ENCODE peak calls at places on chromosome 16, in four cellular contexts. P, F, N and X are unnamed samples.

GRCh38 chr16:17068524-17068923 is 402.2 kb downstream of the XYLT1 start:
- DNase-seq in P (no peak), F (no peak), N (no peak), X (no peak)

GRCh38 chr16:10362077-10362863 is 23.6 kb upstream of the ATF7IP2 start:
- DNase-seq in P (no peak), F (no peak), N (no peak), X (no peak)

GRCh38 chr16:73071131-73071940 is 23.4 kb upstream of the ZFHX3 start:
- DNase-seq in P (peak), F (peak), N (peak), X (no peak)

GRCh38 chr16:54503011-54503410 is 216.4 kb upstream of the IRX3 start:
- DNase-seq in P (no peak), F (no peak), N (no peak), X (no peak)

GRCh38 chr16:66324785-66325184 is 41.7 kb upstream of the CDH5 start:
- DNase-seq in P (no peak), F (no peak), N (peak), X (peak)

GRCh38 chr16:73692861-73693260 is 603.8 kb upstream of the PSMD7 start:
- DNase-seq in P (no peak), F (no peak), N (no peak), X (no peak)

GRCh38 chr16:63157818-63158217 is 1121.6 kb upstream of the CDH8 start:
- DNase-seq in P (no peak), F (no peak), N (no peak), X (no peak)

GRCh38 chr16:24074574-24074973 is 181.6 kb upstream of the CACNG3 start:
- DNase-seq in P (no peak), F (no peak), N (no peak), X (no peak)

GRCh38 chr16:72858611-72859493 is 189.1 kb downstream of the ZFHX3 start:
- DNase-seq in P (no peak), F (no peak), N (no peak), X (peak)

GRCh38 chr16:88354229-88355092 is 28.3 kb upstream of the ZNF469 start:
- DNase-seq in P (peak), F (peak), N (no peak), X (no peak)

GRCh38 chr16:85894266-85894665 is 4.7 kb upstream of the IRF8 start:
- DNase-seq in P (no peak), F (no peak), N (peak), X (no peak)

GRCh38 chr16:3195975-3196374 is 8.0 kb downstream of the OR1F1 start:
- DNase-seq in P (no peak), F (no peak), N (peak), X (no peak)

GRCh38 chr16:12344577-12345343 is 368.2 kb downstream of the SNX29 start:
- DNase-seq in P (no peak), F (no peak), N (no peak), X (no peak)

GRCh38 chr16:68997564-68997963 is 107.9 kb upstream of the HAS3 start:
- DNase-seq in P (no peak), F (no peak), N (no peak), X (no peak)

DNA sequence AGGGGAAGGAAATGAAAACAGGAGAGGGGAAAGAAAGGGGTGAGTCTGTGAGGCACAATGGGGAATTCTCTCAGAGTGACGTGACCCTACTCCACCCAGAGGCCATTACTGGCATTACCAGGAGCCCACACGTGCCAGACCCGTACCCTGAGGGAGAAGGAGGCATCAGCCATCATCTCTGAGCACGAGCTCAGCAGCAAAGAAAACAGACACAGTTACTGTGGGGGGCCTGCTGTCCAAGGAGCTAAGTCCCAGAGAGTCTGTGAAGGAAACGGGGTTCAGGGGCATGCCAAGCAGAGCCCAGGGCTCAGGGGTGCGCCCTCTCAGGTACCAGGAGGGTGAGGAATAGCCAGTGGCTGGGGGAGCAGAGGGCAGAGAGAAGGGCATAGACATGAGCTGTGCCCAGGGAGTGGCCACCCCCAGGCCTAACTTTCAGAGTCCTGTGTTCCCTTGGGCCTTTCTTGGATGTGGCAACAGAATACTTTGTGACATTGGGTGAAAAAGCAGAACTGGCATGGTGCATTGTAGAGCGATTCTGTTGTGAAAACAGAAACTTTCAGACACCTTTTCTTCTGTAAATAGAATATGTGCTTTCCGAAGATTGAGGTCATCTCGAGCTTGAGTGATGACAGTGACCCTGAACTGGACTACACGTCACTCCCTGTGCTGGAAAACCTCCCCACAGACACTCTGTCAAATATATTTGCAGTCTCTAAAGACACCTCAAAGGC is 11.3 kb downstream of the TAF1C start:
- DNase-seq in P (no peak), F (no peak), N (peak), X (peak)
- H3K4me3 ChIP-seq in P (no peak), F (no peak), N (no peak), X (no peak)

DNA sequence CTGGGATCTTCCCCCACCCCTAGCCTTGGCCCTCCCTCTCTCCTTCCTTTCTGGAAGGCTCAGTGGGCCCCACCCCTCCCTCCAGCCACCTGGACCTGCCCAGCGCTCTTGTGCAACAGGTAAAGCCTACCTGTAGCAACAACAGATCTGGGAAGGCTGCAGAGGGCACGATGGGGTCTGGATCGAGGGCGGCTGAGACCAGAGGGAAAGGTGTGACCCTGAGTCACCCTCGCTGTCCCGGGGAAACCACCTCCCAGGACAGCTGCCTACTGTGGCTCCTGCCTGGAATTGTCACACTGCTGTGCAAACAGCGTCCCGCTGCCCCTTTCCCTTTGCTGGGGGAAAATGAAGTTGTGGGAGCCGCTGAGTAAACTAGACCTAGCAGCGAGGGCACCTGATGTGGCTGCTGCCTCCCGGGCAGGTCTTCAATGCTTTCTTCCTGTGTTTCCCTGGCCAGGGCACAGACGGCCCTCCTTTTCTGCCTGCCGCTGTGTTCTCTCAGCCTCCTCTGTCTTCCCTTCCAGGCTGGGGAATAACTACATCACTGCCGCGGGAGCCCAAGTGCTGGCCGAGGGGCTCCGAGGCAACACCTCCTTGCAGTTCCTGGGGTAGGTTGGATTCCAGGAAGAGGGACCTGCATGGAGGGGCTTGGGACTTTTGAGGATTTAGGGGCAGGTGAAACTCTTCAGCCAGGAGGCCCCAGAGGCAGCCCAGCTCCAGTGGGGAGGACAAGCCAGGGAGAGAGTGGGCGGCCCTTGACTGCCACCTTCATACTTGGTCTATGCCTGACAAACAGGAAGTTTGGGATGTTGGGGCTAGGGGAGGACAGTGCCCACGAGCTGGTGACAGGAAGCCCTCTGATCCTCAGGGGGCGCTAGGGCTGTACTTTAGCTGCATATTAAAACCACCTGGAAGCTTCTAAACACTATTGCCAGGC is 22.2 kb upstream of the CYLD start:
- DNase-seq in P (no peak), F (no peak), N (no peak), X (no peak)
- TF ChIP-seq CTCF in P (no peak), F (no peak), N (peak), X (no peak)

DNA sequence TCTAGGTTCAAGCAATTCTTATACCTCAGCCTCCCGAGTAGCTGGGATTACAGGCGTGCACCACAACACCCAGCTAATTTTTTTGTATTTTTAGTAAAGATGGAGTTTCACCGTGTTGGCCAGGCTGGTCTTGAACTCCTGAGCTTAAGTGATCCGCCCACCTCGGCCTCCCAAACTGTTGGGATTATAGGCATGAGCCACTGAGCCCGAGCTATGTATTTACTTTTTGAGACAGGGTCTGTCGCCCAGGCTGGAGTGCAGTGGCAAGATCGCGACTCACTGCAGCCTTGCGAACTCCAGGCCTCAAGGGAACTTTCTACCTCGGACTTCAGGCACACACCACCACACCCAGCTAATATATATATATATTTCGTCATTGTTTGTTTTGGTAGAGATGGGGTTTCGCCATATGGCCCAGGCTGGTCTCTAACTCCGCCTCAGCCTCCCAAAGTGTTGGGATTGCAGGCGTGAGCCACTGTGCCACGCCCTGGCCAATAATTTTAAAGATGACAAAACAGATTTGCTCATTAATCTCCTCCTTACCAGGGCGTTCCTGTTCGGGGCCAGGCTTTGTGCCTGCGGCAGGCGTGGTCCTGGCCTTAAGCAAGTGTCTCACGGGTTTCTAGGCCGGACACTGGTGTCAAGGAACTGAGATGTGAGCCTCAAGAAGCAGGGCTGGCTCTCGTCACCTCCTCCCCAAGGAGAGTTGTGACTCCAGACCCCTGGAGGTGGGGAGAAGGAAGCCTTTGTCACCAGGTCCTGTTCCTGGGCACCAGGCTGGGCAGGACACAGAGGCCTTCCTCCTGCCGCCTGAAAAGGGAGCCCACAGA is 4.3 kb upstream of the NPW start:
- DNase-seq in P (no peak), F (no peak), N (peak), X (no peak)
- H3K27ac ChIP-seq in P (no peak), F (no peak), N (peak), X (no peak)

DNA sequence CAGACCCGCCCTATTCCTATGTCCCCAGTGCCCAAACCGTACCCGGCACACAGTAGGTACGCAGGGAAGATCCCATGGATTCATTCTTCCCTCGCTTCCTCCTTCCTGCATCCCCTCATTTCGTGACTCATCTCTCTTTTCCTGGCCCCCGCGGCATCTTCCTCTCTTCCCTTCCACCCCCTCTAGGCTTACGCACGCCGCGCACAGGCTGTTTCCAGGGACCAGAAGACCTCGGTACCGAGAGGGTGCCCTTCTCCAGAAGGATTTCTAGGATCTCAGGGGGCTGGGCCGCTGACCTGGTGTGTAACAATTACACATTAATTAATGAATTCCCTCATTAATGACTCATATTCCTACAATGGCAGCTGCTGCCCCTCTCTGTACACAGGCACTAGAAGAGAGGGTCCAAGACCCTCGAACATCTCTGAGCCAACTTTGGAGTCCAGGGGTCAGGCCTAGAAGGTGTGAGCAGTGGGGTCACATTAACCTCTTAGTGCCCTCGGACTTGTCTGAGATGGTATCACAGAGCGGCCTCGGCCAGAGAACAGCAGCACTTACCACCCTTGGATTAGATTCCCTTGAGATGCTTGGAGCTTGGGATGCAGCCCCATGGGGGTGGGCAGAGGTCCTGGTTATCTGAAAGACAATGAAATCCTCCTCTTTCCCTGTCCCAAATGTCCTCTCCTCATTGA is 16.8 kb upstream of the PLLP start:
- DNase-seq in P (peak), F (no peak), N (no peak), X (no peak)
- H3K4me3 ChIP-seq in P (no peak), F (no peak), N (peak), X (peak)

DNA sequence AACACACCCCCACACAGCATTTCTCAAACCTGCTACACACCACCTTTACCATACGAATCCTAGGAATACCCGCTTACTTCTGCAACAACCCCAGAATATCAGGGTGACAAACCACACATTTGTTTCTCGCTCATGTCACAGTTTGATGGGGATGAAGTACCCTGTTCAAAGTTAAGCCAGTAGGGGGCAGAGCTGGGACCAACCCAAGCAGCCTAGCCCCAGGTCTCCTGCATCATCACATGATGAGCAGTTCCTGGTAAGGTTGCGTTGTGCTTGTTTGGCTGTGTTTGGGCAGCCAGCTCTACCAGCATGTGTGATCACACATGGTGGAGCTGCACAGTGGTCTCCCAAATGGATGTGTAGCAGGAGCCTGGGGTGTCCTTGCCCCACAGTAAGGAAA is 103.6 kb upstream of the C16orf82 start:
- DNase-seq in P (no peak), F (no peak), N (no peak), X (no peak)
- TF ChIP-seq CTCF in P (no peak), F (no peak), N (no peak), X (peak)

GRCh38 chr16:716768-717325 is 1.9 kb downstream of the METRN start:
- DNase-seq in P (no peak), F (no peak), N (no peak), X (no peak)
- H3K27ac ChIP-seq in P (no peak), F (peak), N (no peak), X (no peak)

GRCh38 chr16:70715113-70715711 is 29.4 kb upstream of the MTSS2 start:
- DNase-seq in P (peak), F (peak), N (peak), X (peak)
- H3K4me3 ChIP-seq in P (no peak), F (no peak), N (peak), X (peak)